ENCODE peak calls at places on chromosomes 6 and 20, in six cellular contexts. N, T, X, Q, Y and O are unnamed samples. For H3K4me1, the result is how much of the 10 kb centered on the place peaks cover.

GRCh38 chr6:15426395-15426794 is 180.5 kb downstream of the JARID2 start:
- DNase-seq in N (no peak), T (no peak), X (no peak), Q (no peak), Y (no peak), O (no peak)

GRCh38 chr6:101770116-101770515 is 376.6 kb downstream of the GRIK2 start:
- DNase-seq in N (no peak), T (no peak), X (no peak), Q (no peak), Y (no peak), O (no peak)

GRCh38 chr6:88922775-88923548 is 40.5 kb downstream of the RNGTT start:
- DNase-seq in N (no peak), T (peak), X (no peak), Q (no peak), Y (no peak), O (no peak)

GRCh38 chr6:149924933-149925252 is 2.0 kb upstream of the RAET1G start:
- DNase-seq in N (peak), T (no peak), X (no peak), Q (no peak), Y (no peak), O (no peak)

GRCh38 chr6:30998785-30999184 is 11.5 kb upstream of the MUC22 start:
- DNase-seq in N (no peak), T (peak), X (no peak), Q (no peak), Y (no peak), O (no peak)

GRCh38 chr6:104014560-104014959 is 845.2 kb downstream of the HACE1 start:
- DNase-seq in N (no peak), T (no peak), X (no peak), Q (no peak), Y (no peak), O (no peak)

GRCh38 chr6:6319947-6320811 is at the start of gene F13A1:
- DNase-seq in N (peak), T (no peak), X (peak), Q (no peak), Y (no peak), O (no peak)

GRCh38 chr20:47950557-47951283 is 165.4 kb upstream of the SULF2 start:
- DNase-seq in N (no peak), T (no peak), X (no peak), Q (no peak), Y (no peak), O (no peak)

GRCh38 chr6:146543211-146543939 is at the start of gene RAB32:
- DNase-seq in N (peak), T (peak), X (peak), Q (peak), Y (peak), O (peak)

GRCh38 chr6:51049983-51050877 is 231.6 kb downstream of the TFAP2B start:
- DNase-seq in N (no peak), T (no peak), X (no peak), Q (no peak), Y (no peak), O (no peak)

GRCh38 chr20:5135363-5136012 is 8.7 kb downstream of the CDS2 start:
- DNase-seq in N (no peak), T (no peak), X (no peak), Q (no peak), Y (no peak), O (no peak)

GRCh38 chr6:2800552-2801316 is 35.5 kb downstream of the WRNIP1 start:
- DNase-seq in N (no peak), T (no peak), X (no peak), Q (no peak), Y (no peak), O (no peak)

GRCh38 chr6:89951574-89952360 is 57.5 kb downstream of the GJA10 start:
- DNase-seq in N (no peak), T (peak), X (no peak), Q (no peak), Y (no peak), O (no peak)

GRCh38 chr6:339480-339879 is 47.2 kb downstream of the DUSP22 start:
- DNase-seq in N (no peak), T (no peak), X (no peak), Q (no peak), Y (no peak), O (no peak)

GRCh38 chr6:127824061-127824460 is 76.8 kb downstream of the THEMIS start:
- DNase-seq in N (no peak), T (no peak), X (no peak), Q (no peak), Y (no peak), O (no peak)

GRCh38 chr6:75223461-75223860 is 17.6 kb upstream of the COL12A1 start:
- DNase-seq in N (no peak), T (no peak), X (no peak), Q (no peak), Y (no peak), O (no peak)

GRCh38 chr6:158413028-158413427 is 100.8 kb downstream of the TULP4 start:
- DNase-seq in N (no peak), T (no peak), X (no peak), Q (no peak), Y (no peak), O (no peak)

GRCh38 chr6:79869600-79870084 is 77.7 kb downstream of the ELOVL4 start:
- DNase-seq in N (peak), T (peak), X (peak), Q (peak), Y (peak), O (peak)

GRCh38 chr20:21272679-21273078 is 30.5 kb upstream of the XRN2 start:
- DNase-seq in N (no peak), T (no peak), X (no peak), Q (no peak), Y (no peak), O (no peak)

GRCh38 chr6:16711551-16712249 is 49.6 kb downstream of the ATXN1 start:
- DNase-seq in N (no peak), T (peak), X (no peak), Q (no peak), Y (no peak), O (no peak)

GRCh38 chr6:144197919-144198318 is 47.6 kb downstream of the STX11 start:
- DNase-seq in N (no peak), T (no peak), X (no peak), Q (no peak), Y (no peak), O (no peak)

GRCh38 chr6:158041370-158041769 is 59.7 kb downstream of the SYNJ2 start:
- DNase-seq in N (no peak), T (no peak), X (no peak), Q (no peak), Y (no peak), O (no peak)

GRCh38 chr20:19001177-19001576 is 187.6 kb downstream of the SCP2D1 start:
- DNase-seq in N (no peak), T (no peak), X (no peak), Q (no peak), Y (no peak), O (no peak)

GRCh38 chr6:168250250-168250649 is 69.3 kb downstream of the DACT2 start:
- DNase-seq in N (no peak), T (no peak), X (no peak), Q (no peak), Y (no peak), O (peak)

GRCh38 chr20:14838663-14839650 is 501.5 kb upstream of the FLRT3 start:
- DNase-seq in N (no peak), T (no peak), X (no peak), Q (no peak), Y (no peak), O (no peak)

GRCh38 chr20:47645632-47646031 is 139.6 kb downstream of the SULF2 start:
- DNase-seq in N (no peak), T (no peak), X (no peak), Q (no peak), Y (no peak), O (no peak)

GRCh38 chr20:13022401-13023170 is 13.8 kb downstream of the SPTLC3 start:
- DNase-seq in N (no peak), T (peak), X (no peak), Q (no peak), Y (no peak), O (no peak)

GRCh38 chr6:119241540-119242309 is 107.8 kb downstream of the MAN1A1 start:
- DNase-seq in N (no peak), T (no peak), X (no peak), Q (no peak), Y (no peak), O (no peak)

GRCh38 chr6:119249319-119249718 is 100.2 kb downstream of the MAN1A1 start:
- DNase-seq in N (no peak), T (no peak), X (no peak), Q (no peak), Y (no peak), O (no peak)

GRCh38 chr6:119243037-119243436 is 106.5 kb downstream of the MAN1A1 start:
- DNase-seq in N (no peak), T (no peak), X (no peak), Q (no peak), Y (no peak), O (no peak)

GRCh38 chr6:119243657-119244056 is 105.9 kb downstream of the MAN1A1 start:
- DNase-seq in N (no peak), T (no peak), X (no peak), Q (no peak), Y (no peak), O (no peak)

GRCh38 chr6:119247504-119247903 is 102.1 kb downstream of the MAN1A1 start:
- DNase-seq in N (no peak), T (no peak), X (no peak), Q (no peak), Y (no peak), O (no peak)
- H3K4me1 ChIP-seq in N (under half), T (under half), X (under half), Q (under half), Y (under half), O (under half)

GRCh38 chr6:83862776-83863471 is 3.4 kb downstream of the CYB5R4 start:
- DNase-seq in N (no peak), T (no peak), X (no peak), Q (no peak), Y (no peak), O (no peak)

GRCh38 chr6:83859410-83860346 is at the start of gene CYB5R4:
- DNase-seq in N (peak), T (peak), X (peak), Q (peak), Y (peak), O (peak)

GRCh38 chr6:83861077-83861476 is 1.6 kb downstream of the CYB5R4 start:
- DNase-seq in N (no peak), T (no peak), X (no peak), Q (no peak), Y (no peak), O (no peak)

GRCh38 chr6:83854766-83855165 is 1.6 kb downstream of the RIPPLY2 start:
- DNase-seq in N (no peak), T (no peak), X (no peak), Q (no peak), Y (no peak), O (no peak)

DNA sequence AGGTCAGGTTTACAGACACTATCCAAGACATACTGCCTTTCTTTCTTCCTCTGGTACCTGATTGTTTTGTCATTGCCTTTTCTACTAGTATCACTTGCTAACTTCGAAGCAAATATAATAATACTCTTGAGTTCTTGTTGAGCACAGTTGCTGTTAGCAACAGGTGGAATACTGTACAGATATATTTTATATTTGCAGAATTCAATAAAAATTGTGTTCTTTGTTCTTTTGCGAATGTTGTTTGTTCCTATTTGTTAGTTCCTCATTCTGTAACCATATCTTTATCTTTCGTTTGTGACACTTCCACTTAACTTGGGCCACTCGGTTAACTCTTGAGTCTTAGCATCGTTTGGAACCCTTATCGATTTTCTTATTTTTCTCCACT is 850 bp downstream of the CYB5R4 start:
- DNase-seq in N (no peak), T (no peak), X (no peak), Q (no peak), Y (no peak), O (no peak)
- H3K27ac ChIP-seq in N (peak), T (no peak), X (peak), Q (peak), Y (no peak), O (peak)

DNA sequence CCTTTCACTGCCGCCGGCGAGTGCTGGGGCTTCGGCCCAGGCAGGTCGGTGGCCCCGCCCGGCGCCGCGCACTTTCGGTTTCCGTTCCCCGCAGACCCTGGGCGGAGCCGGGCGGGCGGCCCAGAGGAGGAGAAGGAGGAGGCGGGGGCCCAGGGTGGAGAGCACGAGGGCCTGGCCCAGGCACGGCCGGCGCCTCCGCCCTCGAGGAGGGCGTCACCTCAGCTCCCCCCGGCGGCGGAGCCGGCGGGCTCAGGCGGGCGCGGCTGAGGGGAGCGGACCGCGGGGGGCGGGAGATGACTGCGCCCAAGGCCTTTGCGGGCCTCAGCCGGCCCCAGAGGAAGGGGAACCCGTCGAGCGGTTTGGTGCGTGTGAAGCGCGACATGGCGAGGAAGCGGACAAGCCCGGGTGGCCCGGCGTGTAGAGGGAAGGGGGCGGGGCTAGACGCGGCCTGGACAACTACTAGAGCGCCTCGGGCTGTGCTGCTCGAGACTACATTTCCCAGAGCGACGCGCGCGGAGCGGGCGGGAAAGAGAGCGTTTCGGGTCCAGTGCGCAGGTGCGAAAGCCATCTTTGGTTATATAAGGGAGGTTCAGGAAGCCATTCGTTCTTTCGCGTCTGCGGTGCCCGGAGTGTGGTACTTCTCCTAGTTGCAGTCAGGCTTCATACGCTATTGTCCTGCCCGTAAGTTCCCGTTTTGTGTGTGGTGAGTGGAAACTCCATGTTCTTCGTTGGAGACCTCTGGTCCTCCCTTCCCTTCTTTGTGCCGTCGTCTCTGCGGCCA is at the start of gene ZNFX1:
- DNase-seq in N (peak), T (peak), X (peak), Q (peak), Y (peak), O (peak)
- H3K4me1 ChIP-seq in N (half or more), T (under half), X (half or more), Q (under half), Y (under half), O (under half)

GRCh38 chr20:32564921-32565734 is 20.0 kb downstream of the NOL4L start:
- DNase-seq in N (peak), T (no peak), X (peak), Q (no peak), Y (no peak), O (no peak)
- H3K27ac ChIP-seq in N (no peak), T (peak), X (no peak), Q (no peak), Y (no peak), O (no peak)

GRCh38 chr6:41262401-41262800 is 24.1 kb downstream of the TREM1 start:
- DNase-seq in N (no peak), T (no peak), X (no peak), Q (no peak), Y (no peak), O (no peak)

GRCh38 chr6:41256383-41256782 is 28.2 kb downstream of the TREML4 start:
- DNase-seq in N (no peak), T (no peak), X (no peak), Q (no peak), Y (no peak), O (no peak)

GRCh38 chr6:41257369-41258195 is 28.9 kb downstream of the TREM1 start:
- DNase-seq in N (no peak), T (peak), X (peak), Q (no peak), Y (peak), O (no peak)

GRCh38 chr6:41255638-41256246 is 27.6 kb downstream of the TREML4 start:
- DNase-seq in N (no peak), T (no peak), X (no peak), Q (no peak), Y (no peak), O (no peak)

GRCh38 chr6:41258196-41258493 is 28.3 kb downstream of the TREM1 start:
- DNase-seq in N (no peak), T (peak), X (no peak), Q (no peak), Y (no peak), O (no peak)
- H3K4me1 ChIP-seq in N (under half), T (under half), X (under half), Q (under half), Y (under half), O (under half)

DNA sequence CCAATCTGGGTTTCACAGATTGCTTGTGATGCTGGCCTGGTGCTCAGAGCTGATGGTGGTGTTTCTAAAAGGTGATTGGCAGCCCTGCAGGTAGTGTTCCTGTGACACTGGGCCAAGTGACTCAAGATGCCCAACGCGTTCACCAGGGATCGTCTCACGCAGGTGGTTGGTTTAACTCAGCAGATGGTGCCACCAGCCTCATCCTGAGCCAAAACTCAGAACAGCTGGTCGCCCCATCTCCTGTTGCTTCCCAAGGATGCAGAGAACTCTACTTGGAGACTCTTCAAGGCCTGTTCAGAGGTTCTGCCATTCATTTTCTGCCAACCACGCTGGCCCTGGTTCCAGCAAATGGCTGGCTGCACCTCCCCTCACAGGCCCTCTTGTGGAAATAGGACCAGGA is 394.4 kb downstream of the CDH26 start:
- DNase-seq in N (no peak), T (no peak), X (no peak), Q (no peak), Y (no peak), O (no peak)
- H3K27ac ChIP-seq in N (no peak), T (no peak), X (no peak), Q (no peak), Y (no peak), O (no peak)